ENCODE peak calls at places on chromosomes 6 and 20, in five cellular contexts. One of them, this sample, is unnamed.

GRCh38 chr6:101666256-101666655 is 272.7 kb downstream of the GRIK2 start:
- DNase-seq in Peyer's patch: no peak
- DNase-seq in A549: no peak
- DNase-seq in uterus: no peak
- DNase-seq in breast epithelium: no peak
- DNase-seq in this sample: no peak

GRCh38 chr20:50969416-50969815 is 10.8 kb downstream of the MOCS3 start:
- DNase-seq in uterus: no peak
- DNase-seq in Peyer's patch: no peak
- DNase-seq in breast epithelium: no peak
- DNase-seq in A549: no peak
- DNase-seq in this sample: no peak

GRCh38 chr20:35738410-35739179 is 3.5 kb downstream of the RBM39 start:
- DNase-seq in Peyer's patch: no peak
- DNase-seq in A549: no peak
- DNase-seq in uterus: no peak
- DNase-seq in breast epithelium: no peak
- DNase-seq in this sample: no peak

GRCh38 chr20:45292343-45292742 is 14.3 kb upstream of the RBPJL start:
- DNase-seq in Peyer's patch: no peak
- DNase-seq in uterus: no peak
- DNase-seq in A549: no peak
- DNase-seq in breast epithelium: no peak
- DNase-seq in this sample: no peak

GRCh38 chr20:2172305-2173175 is 70.9 kb downstream of the STK35 start:
- DNase-seq in breast epithelium: peak; percentile 60
- DNase-seq in Peyer's patch: peak; percentile 88
- DNase-seq in uterus: peak; percentile 78
- DNase-seq in A549: peak; percentile 88
- DNase-seq in this sample: peak; percentile 76

GRCh38 chr6:96162711-96163120 is 146.9 kb downstream of the FUT9 start:
- DNase-seq in uterus: no peak
- DNase-seq in A549: no peak
- DNase-seq in Peyer's patch: no peak
- DNase-seq in breast epithelium: no peak
- DNase-seq in this sample: no peak

GRCh38 chr6:161440299-161440698 is 166.4 kb upstream of the AGPAT4 start:
- DNase-seq in Peyer's patch: no peak
- DNase-seq in breast epithelium: no peak
- DNase-seq in uterus: no peak
- DNase-seq in A549: no peak
- DNase-seq in this sample: no peak

GRCh38 chr6:144647406-144647964 is 362.4 kb downstream of the UTRN start:
- DNase-seq in uterus: no peak
- DNase-seq in A549: no peak
- DNase-seq in breast epithelium: no peak
- DNase-seq in Peyer's patch: no peak
- DNase-seq in this sample: no peak

GRCh38 chr20:40961686-40962640 is 66.7 kb upstream of the TOP1 start:
- DNase-seq in Peyer's patch: peak; percentile 23
- DNase-seq in breast epithelium: peak; percentile 64
- DNase-seq in A549: no peak
- DNase-seq in uterus: no peak
- DNase-seq in this sample: no peak

DNA sequence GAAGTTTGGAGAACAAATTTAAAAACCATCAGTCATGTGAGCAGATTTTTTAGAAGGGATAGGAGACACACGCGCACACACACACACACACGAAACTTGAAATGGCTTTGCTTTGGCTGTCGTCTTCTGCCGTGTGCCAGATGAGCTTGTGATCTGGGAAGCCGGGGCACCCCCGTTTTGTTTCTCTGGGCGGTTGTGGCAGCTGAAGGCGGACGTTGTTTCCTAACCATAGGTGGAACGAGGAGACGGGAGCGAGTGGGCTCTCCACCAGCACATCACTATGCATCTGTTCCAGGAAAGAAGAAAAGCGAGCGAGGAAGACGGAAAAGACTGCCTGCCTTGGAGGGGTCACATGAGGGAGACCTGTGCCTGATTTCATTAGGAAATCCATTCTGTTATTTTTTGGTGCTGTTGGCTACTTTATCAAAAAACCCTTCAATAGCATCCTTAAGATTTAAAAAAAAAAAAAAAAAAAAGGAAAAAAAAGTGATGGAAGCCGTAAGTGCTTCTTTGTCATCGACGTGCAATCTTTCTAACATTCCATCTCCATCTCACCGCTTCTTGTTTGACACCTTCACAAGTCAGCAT is 142.1 kb downstream of the DTNBP1 start:
- DNase-seq in uterus: no peak
- DNase-seq in Peyer's patch: peak; percentile 33
- DNase-seq in breast epithelium: no peak
- DNase-seq in A549: no peak
- DNase-seq in this sample: peak; percentile 6
- TF ChIP-seq POLR2A in uterus: no peak
- TF ChIP-seq POLR2A in Peyer's patch: no peak
- TF ChIP-seq POLR2A in breast epithelium: no peak
- TF ChIP-seq POLR2A in A549: no peak
- TF ChIP-seq POLR2A in this sample: no peak

DNA sequence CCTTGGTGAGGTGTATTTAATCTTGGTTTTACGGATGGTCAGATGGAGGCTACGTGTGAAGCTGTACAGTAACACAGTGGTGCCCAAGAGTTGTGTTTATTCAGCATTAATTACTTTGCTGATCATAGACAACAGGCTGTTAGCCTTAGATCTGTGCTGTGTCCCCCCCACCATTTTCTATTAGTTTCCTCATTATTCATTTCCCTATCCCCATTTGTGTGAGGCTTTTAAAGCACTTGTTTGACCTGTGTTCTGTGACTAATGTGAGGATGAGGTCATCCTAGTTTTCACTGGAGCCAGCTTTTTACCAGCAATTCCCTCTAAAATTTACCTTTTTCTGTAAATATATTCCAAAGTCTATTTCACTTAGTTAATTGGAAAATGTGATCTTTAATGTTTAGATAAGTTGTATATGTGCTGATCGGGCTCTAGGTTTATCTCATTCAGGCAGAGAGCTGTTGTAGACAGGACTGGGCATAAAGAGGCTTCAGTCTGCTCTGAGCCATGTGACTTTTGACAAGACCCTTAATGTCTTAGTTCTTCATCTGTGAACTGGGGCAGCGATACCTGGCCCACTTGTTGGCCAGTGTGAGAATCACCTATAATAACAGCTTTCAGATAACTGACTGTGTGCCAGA is 8.4 kb downstream of the MAPRE1 start:
- DNase-seq in uterus: no peak
- DNase-seq in Peyer's patch: no peak
- DNase-seq in A549: no peak
- DNase-seq in breast epithelium: no peak
- DNase-seq in this sample: no peak
- H3K27ac ChIP-seq in uterus: no peak overlapping the region
- H3K27ac ChIP-seq in Peyer's patch: no peak overlapping the region
- H3K27ac ChIP-seq in A549: no peak overlapping the region
- H3K27ac ChIP-seq in breast epithelium: no peak overlapping the region
- H3K27ac ChIP-seq in this sample: no peak overlapping the region

GRCh38 chr6:137167702-137168377 is 5.6 kb downstream of the IL22RA2 start:
- DNase-seq in A549: no peak
- DNase-seq in breast epithelium: no peak
- DNase-seq in Peyer's patch: no peak
- DNase-seq in uterus: no peak
- DNase-seq in this sample: no peak
- H3K9me3 ChIP-seq in A549: no peaks in the 10 kb centered on the region
- H3K9me3 ChIP-seq in breast epithelium: no peaks in the 10 kb centered on the region
- H3K9me3 ChIP-seq in Peyer's patch: no peaks in the 10 kb centered on the region
- H3K9me3 ChIP-seq in uterus: no peaks in the 10 kb centered on the region
- H3K9me3 ChIP-seq in this sample: no peaks in the 10 kb centered on the region

GRCh38 chr20:31869673-31869941 is 720 bp downstream of the DUSP15 start:
- DNase-seq in uterus: no peak
- DNase-seq in breast epithelium: no peak
- DNase-seq in Peyer's patch: no peak
- DNase-seq in A549: no peak
- DNase-seq in this sample: no peak

GRCh38 chr20:31871602-31871954 is 1.1 kb downstream of the TTLL9 start:
- DNase-seq in A549: no peak
- DNase-seq in Peyer's patch: no peak
- DNase-seq in uterus: no peak
- DNase-seq in breast epithelium: no peak
- DNase-seq in this sample: no peak

GRCh38 chr20:31870703-31871601 is 518 bp downstream of the TTLL9 start:
- DNase-seq in A549: no peak
- DNase-seq in breast epithelium: no peak
- DNase-seq in Peyer's patch: peak; percentile 66
- DNase-seq in uterus: no peak
- DNase-seq in this sample: no peak

GRCh38 chr20:31868853-31869672 is 1.3 kb downstream of the DUSP15 start:
- DNase-seq in breast epithelium: no peak
- DNase-seq in A549: no peak
- DNase-seq in uterus: no peak
- DNase-seq in Peyer's patch: peak; percentile 40
- DNase-seq in this sample: no peak

DNA sequence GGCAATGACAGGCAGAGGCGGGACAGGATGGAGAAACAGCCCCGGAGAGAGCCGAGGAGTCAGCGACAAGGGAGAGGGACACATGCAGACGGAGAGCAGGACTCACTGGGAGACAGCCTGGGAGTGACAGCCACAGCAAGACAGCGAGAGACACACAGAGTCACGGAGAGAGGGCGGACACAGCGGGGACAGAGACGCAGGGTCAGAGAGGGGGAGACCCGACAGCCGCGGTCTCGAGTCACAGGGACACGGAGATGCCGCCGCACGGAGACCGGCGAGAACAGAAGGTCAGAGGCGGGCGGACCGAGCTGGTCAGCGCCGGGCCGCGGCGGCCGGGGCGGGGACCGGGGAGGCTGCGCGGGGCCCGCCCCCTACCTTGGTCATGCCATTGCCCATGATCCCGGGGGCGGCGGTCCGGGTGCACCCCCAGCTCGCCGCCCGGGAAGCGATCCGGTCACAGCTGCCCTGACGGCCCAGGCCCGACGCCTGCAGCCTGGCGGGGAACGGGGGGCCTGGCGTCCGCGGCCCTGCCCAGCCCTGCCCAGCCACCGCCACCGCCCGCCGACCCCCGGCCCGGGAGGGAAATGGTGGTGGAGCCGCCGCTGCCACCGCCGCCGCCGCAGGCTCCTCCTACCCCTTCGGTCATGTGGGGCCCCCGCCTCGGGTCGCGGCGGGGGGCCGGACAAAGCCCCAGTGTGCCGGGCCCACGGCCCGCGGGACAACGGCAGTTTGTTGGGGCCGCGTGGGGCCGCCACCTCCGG is at the start of the genes DUSP15 and TTLL9:
- DNase-seq in breast epithelium: no peak
- DNase-seq in Peyer's patch: peak; percentile 51
- DNase-seq in A549: no peak
- DNase-seq in uterus: no peak
- DNase-seq in this sample: peak; percentile 66
- TF ChIP-seq POLR2A in breast epithelium: no peak
- TF ChIP-seq POLR2A in Peyer's patch: no peak
- TF ChIP-seq POLR2A in A549: no peak
- TF ChIP-seq POLR2A in uterus: peak; percentile 44
- TF ChIP-seq POLR2A in this sample: no peak

GRCh38 chr6:167546611-167547327 is 221.9 kb downstream of the TTLL2 start:
- DNase-seq in Peyer's patch: no peak
- DNase-seq in A549: no peak
- DNase-seq in breast epithelium: no peak
- DNase-seq in uterus: no peak
- DNase-seq in this sample: peak; percentile 30

GRCh38 chr6:167547328-167547692 is 222.4 kb downstream of the TTLL2 start:
- DNase-seq in uterus: no peak
- DNase-seq in A549: no peak
- DNase-seq in breast epithelium: no peak
- DNase-seq in Peyer's patch: no peak
- DNase-seq in this sample: no peak

GRCh38 chr6:167541544-167541943 is 216.7 kb downstream of the TTLL2 start:
- DNase-seq in A549: no peak
- DNase-seq in Peyer's patch: no peak
- DNase-seq in uterus: no peak
- DNase-seq in breast epithelium: no peak
- DNase-seq in this sample: no peak

GRCh38 chr6:167547751-167548150 is 222.9 kb downstream of the TTLL2 start:
- DNase-seq in breast epithelium: no peak
- DNase-seq in A549: no peak
- DNase-seq in uterus: no peak
- DNase-seq in Peyer's patch: no peak
- DNase-seq in this sample: peak; percentile 55

DNA sequence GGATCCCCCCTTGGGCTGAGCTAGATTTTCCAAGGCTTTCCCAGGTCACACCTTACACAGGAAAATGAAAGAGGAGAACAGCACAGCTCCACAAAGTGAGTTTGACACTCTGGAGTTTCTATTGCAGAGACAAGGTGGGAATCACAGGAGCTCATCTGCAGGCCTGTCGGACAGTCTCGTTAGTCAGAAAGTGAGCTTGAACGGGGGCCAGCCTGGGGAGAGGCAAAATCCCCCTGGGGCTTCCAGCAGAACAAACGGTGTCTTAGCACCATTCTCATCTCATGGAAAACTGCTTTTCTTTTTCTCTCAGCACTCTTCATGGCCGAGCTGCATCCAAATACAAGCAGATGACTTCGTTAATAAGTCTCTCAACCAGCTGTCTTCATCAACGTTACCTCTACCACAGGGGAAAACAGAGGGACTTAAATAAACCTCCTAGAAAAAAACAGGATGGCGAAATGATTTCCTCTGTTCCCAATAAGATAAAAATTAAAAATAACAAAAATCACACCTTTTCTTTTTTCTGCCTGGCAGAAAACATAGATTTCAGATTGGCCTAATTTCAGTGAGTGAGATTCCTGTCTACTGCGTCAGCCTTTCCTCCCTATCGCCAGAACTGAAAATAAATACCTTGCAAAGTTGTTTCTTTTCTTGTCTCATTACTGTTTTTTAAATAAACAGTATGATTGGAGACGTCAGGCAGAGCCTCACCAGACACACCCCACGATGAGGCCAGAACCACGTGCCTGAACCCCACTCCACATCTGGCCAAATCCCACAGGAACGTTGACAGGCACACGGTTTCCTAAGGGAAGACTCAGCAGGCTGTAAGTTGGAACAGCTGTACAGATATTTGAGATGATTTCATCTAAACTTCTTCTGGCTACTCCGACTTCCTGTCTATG is 219.0 kb downstream of the TTLL2 start:
- DNase-seq in Peyer's patch: peak; percentile 57
- DNase-seq in breast epithelium: no peak
- DNase-seq in uterus: peak; percentile 74
- DNase-seq in A549: no peak
- DNase-seq in this sample: peak; percentile 60
- H3K27ac ChIP-seq in Peyer's patch: no peak overlapping the region
- H3K27ac ChIP-seq in breast epithelium: peak overlapping the region; percentile 27
- H3K27ac ChIP-seq in uterus: peak overlapping the region; percentile 84
- H3K27ac ChIP-seq in A549: no peak overlapping the region
- H3K27ac ChIP-seq in this sample: peak overlapping the region; percentile 16